ENCODE peak calls at places on chromosome 17, in ten cellular contexts. R, O, N, X, B, S, P, Z, H and D are unnamed samples.
A peak's percentile ranks its signal among the peaks of the same experiment; 100 is the strongest.

GRCh38 chr17:78781339-78782304 is at the start of gene CYTH1:
- DNase-seq in P (no peak), O (peak; percentile 26), B (peak; percentile 63), H (no peak), N (peak; percentile 71), S (no peak), R (no peak), X (peak; percentile 34), Z (peak; percentile 61), D (no peak)

GRCh38 chr17:13600475-13601316 is 1.0 kb downstream of the HS3ST3A1 start:
- DNase-seq in P (no peak), S (no peak), H (no peak), B (no peak), Z (peak; percentile 4), O (no peak), X (no peak), N (peak; percentile 31), R (no peak), D (no peak)

GRCh38 chr17:44197980-44198720 is 1.5 kb downstream of the ATXN7L3 start:
- DNase-seq in X (peak; percentile 26), N (peak; percentile 36), S (no peak), P (peak; percentile 45), B (peak; percentile 47), O (no peak), R (no peak), Z (peak; percentile 52), H (no peak), D (no peak)

GRCh38 chr17:7041607-7042506 is 2.0 kb downstream of the SLC16A11 start:
- DNase-seq in X (no peak), S (no peak), N (no peak), O (no peak), Z (peak; percentile 46), H (no peak), P (no peak), R (no peak), B (peak; percentile 38), D (no peak)

GRCh38 chr17:30239089-30239462 is 3.6 kb upstream of the SLC6A4 start:
- DNase-seq in P (no peak), X (no peak), S (no peak), O (no peak), Z (no peak), N (no peak), B (no peak), H (no peak), R (no peak), D (no peak)

GRCh38 chr17:35213412-35213925 is 19.3 kb upstream of the SLC35G3 start:
- DNase-seq in Z (no peak), R (no peak), P (no peak), N (no peak), S (no peak), B (no peak), O (no peak), X (no peak), H (no peak), D (no peak)

GRCh38 chr17:57407287-57408063 is 151.2 kb downstream of the MSI2 start:
- DNase-seq in H (no peak), R (no peak), P (no peak), X (no peak), B (no peak), S (peak; percentile 90), O (no peak), N (no peak), Z (no peak), D (no peak)

GRCh38 chr17:36534117-36534880 is at the start of gene MYO19:
- DNase-seq in H (peak; percentile 87), S (peak; percentile 73), N (peak; percentile 71), P (peak; percentile 78), R (peak; percentile 74), Z (peak; percentile 66), X (peak; percentile 56), B (peak; percentile 70), O (peak; percentile 41), D (peak; percentile 38)

GRCh38 chr17:50135316-50136095 is 5.5 kb upstream of the SAMD14 start:
- DNase-seq in Z (no peak), O (no peak), P (no peak), N (peak; percentile 28), R (no peak), S (no peak), H (no peak), B (no peak), X (no peak), D (no peak)

GRCh38 chr17:73586921-73587680 is 57.1 kb downstream of the SDK2 start:
- DNase-seq in H (no peak), O (no peak), X (no peak), N (no peak), Z (no peak), S (no peak), R (no peak), P (no peak), B (no peak), D (no peak)

GRCh38 chr17:21161498-21162393 is 35.0 kb downstream of the DHRS7B start:
- DNase-seq in P (no peak), O (no peak), H (no peak), B (no peak), R (no peak), N (no peak), X (no peak), S (no peak), Z (no peak), D (no peak)

GRCh38 chr17:77836557-77837041 is 121.9 kb upstream of the TNRC6C start:
- DNase-seq in B (no peak), O (no peak), N (no peak), S (no peak), R (no peak), Z (peak; percentile 37), X (peak; percentile 9), P (peak; percentile 79), H (peak; percentile 90), D (no peak)

GRCh38 chr17:75571197-75571884 is 16.3 kb upstream of the MYO15B start:
- DNase-seq in P (no peak), B (no peak), H (no peak), O (no peak), Z (peak; percentile 16), N (no peak), R (no peak), X (peak; percentile 41), S (no peak), D (no peak)

GRCh38 chr17:4934173-4934979 is 2.3 kb downstream of the GP1BA start:
- DNase-seq in Z (no peak), S (no peak), P (no peak), R (no peak), X (no peak), N (no peak), H (no peak), B (no peak), O (no peak), D (no peak)

GRCh38 chr17:75517277-75517865 is 1.0 kb downstream of the TSEN54 start:
- DNase-seq in N (no peak), R (no peak), S (no peak), P (no peak), Z (peak; percentile 52), X (no peak), B (no peak), H (no peak), O (no peak), D (no peak)

GRCh38 chr17:15341385-15341849 is at the start of gene TEKT3:
- DNase-seq in P (peak; percentile 59), X (peak; percentile 85), B (no peak), S (no peak), R (peak; percentile 82), H (no peak), Z (peak; percentile 9), N (peak; percentile 82), O (no peak), D (no peak)

GRCh38 chr17:82338858-82339633 is 5.5 kb upstream of the SECTM1 start:
- DNase-seq in R (no peak), S (no peak), O (no peak), P (peak; percentile 88), N (peak; percentile 60), B (peak; percentile 74), H (no peak), X (no peak), Z (no peak), D (no peak)

GRCh38 chr17:9488556-9488955 is 87.1 kb downstream of the STX8 start:
- DNase-seq in N (no peak), O (no peak), X (no peak), Z (no peak), H (no peak), B (no peak), S (no peak), R (no peak), P (no peak), D (no peak)

GRCh38 chr17:42284566-42284965 is 3.7 kb upstream of the STAT5A start:
- DNase-seq in N (peak; percentile 12), S (no peak), Z (no peak), X (no peak), O (no peak), B (no peak), H (no peak), P (no peak), R (peak; percentile 39), D (no peak)

GRCh38 chr17:76696763-76697701 is 13.7 kb downstream of the MXRA7 start:
- DNase-seq in Z (no peak), S (no peak), O (no peak), X (no peak), N (no peak), H (no peak), R (no peak), P (no peak), B (no peak), D (no peak)

GRCh38 chr17:44400226-44400847 is 10.9 kb upstream of the ITGA2B start:
- DNase-seq in Z (no peak), B (no peak), R (no peak), P (peak; percentile 20), N (no peak), X (no peak), H (no peak), O (no peak), S (no peak), D (no peak)

GRCh38 chr17:652310-652709 is 62.3 kb downstream of the VPS53 start:
- DNase-seq in N (no peak), Z (no peak), X (peak; percentile 91), P (no peak), O (no peak), H (no peak), R (no peak), B (no peak), S (no peak), D (no peak)

GRCh38 chr17:44608732-44609435 is 47.4 kb upstream of the MEIOC start:
- DNase-seq in H (no peak), N (no peak), X (no peak), S (no peak), B (no peak), R (no peak), O (no peak), P (no peak), Z (no peak), D (no peak)

GRCh38 chr17:81379523-81379942 is 15.7 kb upstream of the BAHCC1 start:
- DNase-seq in X (no peak), B (no peak), O (no peak), Z (no peak), R (no peak), N (no peak), P (no peak), H (no peak), S (no peak), D (no peak)

GRCh38 chr17:33125552-33125950 is 133.9 kb downstream of the SPACA3 start:
- DNase-seq in X (no peak), Z (no peak), S (no peak), N (no peak), B (no peak), O (no peak), R (no peak), H (no peak), P (no peak), D (no peak)

GRCh38 chr17:10814083-10814482 is 10.2 kb upstream of the TMEM238L start:
- DNase-seq in O (no peak), H (no peak), B (no peak), N (no peak), S (peak; percentile 20), R (no peak), Z (no peak), X (no peak), P (no peak), D (no peak)

GRCh38 chr17:4869599-4869998 is 29.7 kb upstream of the C17orf107 start:
- DNase-seq in P (no peak), O (no peak), B (no peak), X (no peak), N (no peak), H (no peak), R (no peak), S (no peak), Z (no peak), D (no peak)

GRCh38 chr17:40637931-40638330 is 9.7 kb downstream of the SMARCE1 start:
- DNase-seq in P (no peak), H (no peak), X (no peak), O (no peak), S (no peak), N (no peak), R (no peak), B (no peak), Z (no peak), D (no peak)